ENCODE peak calls at places on chromosome 1, in seven cellular contexts. One of them, this sample, is unnamed.
A peak's percentile ranks its signal among the peaks of the same experiment; 100 is the strongest.

GRCh38 chr1:52152572-52152971 is 10.7 kb downstream of the ZFYVE9 start:
- DNase-seq in lung: no peak
- DNase-seq in cardiac muscle cell: no peak
- DNase-seq in WERI-Rb-1: no peak
- DNase-seq in brain microvascular endothelial cell: no peak
- DNase-seq in astrocyte: no peak
- DNase-seq in endodermal cell: no peak
- DNase-seq in this sample: no peak

GRCh38 chr1:231139125-231139649 is 22.7 kb upstream of the TRIM67 start:
- DNase-seq in WERI-Rb-1: no peak
- DNase-seq in cardiac muscle cell: no peak
- DNase-seq in endodermal cell: no peak
- DNase-seq in lung: no peak
- DNase-seq in astrocyte: peak; percentile 91
- DNase-seq in brain microvascular endothelial cell: peak; percentile 71
- DNase-seq in this sample: no peak

GRCh38 chr1:243982451-243983018 is 68.5 kb upstream of the ZBTB18 start:
- DNase-seq in cardiac muscle cell: no peak
- DNase-seq in astrocyte: no peak
- DNase-seq in lung: no peak
- DNase-seq in endodermal cell: peak; percentile 62
- DNase-seq in brain microvascular endothelial cell: no peak
- DNase-seq in WERI-Rb-1: no peak
- DNase-seq in this sample: no peak

GRCh38 chr1:21927531-21928237 is 9.4 kb downstream of the HSPG2 start:
- DNase-seq in cardiac muscle cell: no peak
- DNase-seq in WERI-Rb-1: no peak
- DNase-seq in astrocyte: no peak
- DNase-seq in endodermal cell: no peak
- DNase-seq in brain microvascular endothelial cell: no peak
- DNase-seq in lung: no peak
- DNase-seq in this sample: no peak

GRCh38 chr1:202664083-202664482 is 46.2 kb downstream of the SYT2 start:
- DNase-seq in cardiac muscle cell: no peak
- DNase-seq in brain microvascular endothelial cell: peak; percentile 22
- DNase-seq in lung: no peak
- DNase-seq in endodermal cell: no peak
- DNase-seq in WERI-Rb-1: no peak
- DNase-seq in astrocyte: no peak
- DNase-seq in this sample: no peak

GRCh38 chr1:198934901-198935301 is 296.1 kb downstream of the PTPRC start:
- DNase-seq in endodermal cell: no peak
- DNase-seq in lung: no peak
- DNase-seq in astrocyte: peak; percentile 59
- DNase-seq in brain microvascular endothelial cell: peak; percentile 43
- DNase-seq in WERI-Rb-1: no peak
- DNase-seq in cardiac muscle cell: no peak
- DNase-seq in this sample: no peak

GRCh38 chr1:116376734-116377096 is 3.7 kb downstream of the ATP1A1 start:
- DNase-seq in astrocyte: no peak
- DNase-seq in endodermal cell: no peak
- DNase-seq in lung: no peak
- DNase-seq in cardiac muscle cell: no peak
- DNase-seq in brain microvascular endothelial cell: no peak
- DNase-seq in WERI-Rb-1: no peak
- DNase-seq in this sample: no peak

GRCh38 chr1:160925652-160926241 is 28.9 kb downstream of the ITLN2 start:
- DNase-seq in endodermal cell: no peak
- DNase-seq in lung: no peak
- DNase-seq in cardiac muscle cell: no peak
- DNase-seq in astrocyte: no peak
- DNase-seq in WERI-Rb-1: no peak
- DNase-seq in brain microvascular endothelial cell: peak; percentile 20
- DNase-seq in this sample: no peak

DNA sequence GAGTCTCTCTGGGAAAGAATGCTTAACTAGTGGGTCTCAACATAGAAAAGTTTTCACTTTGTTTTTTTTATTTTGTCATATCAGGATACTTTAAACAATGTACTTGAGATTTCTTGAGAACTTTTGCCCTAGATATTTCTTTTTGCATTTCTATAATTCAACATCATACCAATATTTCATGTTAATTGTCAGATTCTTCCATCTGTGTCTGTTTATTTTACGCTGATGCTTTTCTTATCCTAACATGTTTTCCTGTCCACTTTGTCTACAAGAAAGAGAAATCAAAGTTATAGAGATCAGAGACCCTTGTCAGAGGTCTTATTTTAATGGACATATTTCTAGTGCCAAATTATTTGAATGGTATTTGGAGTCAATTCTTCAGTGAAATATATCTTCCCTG is 95.5 kb upstream of the B3GALT2 start:
- DNase-seq in astrocyte: no peak
- DNase-seq in endodermal cell: no peak
- DNase-seq in WERI-Rb-1: no peak
- DNase-seq in lung: no peak
- DNase-seq in cardiac muscle cell: no peak
- DNase-seq in brain microvascular endothelial cell: no peak
- DNase-seq in this sample: no peak
- TF ChIP-seq CTCF in astrocyte: no peak
- TF ChIP-seq CTCF in endodermal cell: no peak
- TF ChIP-seq CTCF in WERI-Rb-1: no peak
- TF ChIP-seq CTCF in lung: no peak
- TF ChIP-seq CTCF in cardiac muscle cell: no peak
- TF ChIP-seq CTCF in brain microvascular endothelial cell: no peak
- TF ChIP-seq CTCF in this sample: no peak

DNA sequence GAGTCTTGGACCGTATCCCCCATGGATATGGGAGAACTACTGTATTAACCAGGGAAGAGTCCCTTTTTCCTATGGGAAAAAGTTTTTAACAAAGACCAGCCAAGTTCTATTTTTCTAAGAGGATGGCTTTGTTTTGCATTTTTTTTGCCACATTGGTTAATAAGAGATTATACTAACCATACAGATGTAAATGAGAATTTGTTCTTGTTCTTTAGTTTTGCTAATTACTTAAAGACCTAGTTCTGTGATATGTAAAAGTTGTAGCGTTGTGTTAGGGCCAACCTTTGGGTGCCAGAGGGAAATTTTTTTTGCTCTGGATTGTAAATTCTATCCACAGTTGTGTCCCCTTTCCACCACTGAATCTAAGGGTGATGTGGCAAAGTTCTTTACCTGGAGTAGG is 2.8 kb downstream of the SOAT1 start:
- DNase-seq in WERI-Rb-1: no peak
- DNase-seq in cardiac muscle cell: no peak
- DNase-seq in endodermal cell: no peak
- DNase-seq in astrocyte: no peak
- DNase-seq in brain microvascular endothelial cell: no peak
- DNase-seq in lung: no peak
- DNase-seq in this sample: no peak
- H3K4me3 ChIP-seq in WERI-Rb-1: no peak overlapping the region
- H3K4me3 ChIP-seq in cardiac muscle cell: no peak overlapping the region
- H3K4me3 ChIP-seq in endodermal cell: no peak overlapping the region
- H3K4me3 ChIP-seq in astrocyte: no peak overlapping the region
- H3K4me3 ChIP-seq in brain microvascular endothelial cell: no peak overlapping the region
- H3K4me3 ChIP-seq in lung: no peak overlapping the region
- H3K4me3 ChIP-seq in this sample: no peak overlapping the region

GRCh38 chr1:19909392-19909791 is 14.0 kb downstream of the PLA2G2E start:
- DNase-seq in cardiac muscle cell: no peak
- DNase-seq in brain microvascular endothelial cell: no peak
- DNase-seq in lung: no peak
- DNase-seq in astrocyte: no peak
- DNase-seq in endodermal cell: no peak
- DNase-seq in WERI-Rb-1: no peak
- DNase-seq in this sample: no peak
- H3K36me3 ChIP-seq in cardiac muscle cell: peaks cover 33% of the 10 kb centered on the region
- H3K36me3 ChIP-seq in brain microvascular endothelial cell: peaks cover 58% of the 10 kb centered on the region
- H3K36me3 ChIP-seq in lung: peaks cover 46% of the 10 kb centered on the region
- H3K36me3 ChIP-seq in astrocyte: peaks cover 39% of the 10 kb centered on the region
- H3K36me3 ChIP-seq in endodermal cell: peaks cover 85% of the 10 kb centered on the region
- H3K36me3 ChIP-seq in WERI-Rb-1: peaks cover 97% of the 10 kb centered on the region
- H3K36me3 ChIP-seq in this sample: peaks cover 7% of the 10 kb centered on the region

DNA sequence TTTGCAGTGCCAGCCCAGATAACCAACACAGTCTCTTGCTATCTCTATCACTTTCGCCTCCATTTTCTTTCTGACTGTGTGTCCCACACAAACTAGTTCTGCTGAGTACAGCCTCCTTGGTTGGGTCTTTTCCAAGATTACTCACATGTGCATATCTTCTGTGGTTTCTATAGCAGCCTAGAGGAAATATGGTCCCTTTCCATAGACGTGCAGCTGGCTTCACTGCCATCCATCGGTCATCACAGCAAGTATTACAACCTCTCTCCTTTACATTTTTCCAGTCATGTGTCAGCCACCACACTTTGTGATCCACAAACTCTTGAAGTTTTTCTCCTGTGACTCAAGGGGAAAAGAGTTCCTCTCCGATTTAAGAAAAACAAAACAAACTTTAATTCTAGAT is 893.4 kb upstream of the ADGRL4 start:
- DNase-seq in endodermal cell: no peak
- DNase-seq in WERI-Rb-1: no peak
- DNase-seq in lung: no peak
- DNase-seq in astrocyte: peak; percentile 99
- DNase-seq in brain microvascular endothelial cell: peak; percentile 92
- DNase-seq in cardiac muscle cell: no peak
- DNase-seq in this sample: peak; percentile 52
- TF ChIP-seq CTCF in endodermal cell: no peak
- TF ChIP-seq CTCF in WERI-Rb-1: no peak
- TF ChIP-seq CTCF in lung: no peak
- TF ChIP-seq CTCF in astrocyte: no peak
- TF ChIP-seq CTCF in brain microvascular endothelial cell: peak; percentile 45
- TF ChIP-seq CTCF in cardiac muscle cell: peak; percentile 20
- TF ChIP-seq CTCF in this sample: no peak

GRCh38 chr1:11054181-11054580 is 5.6 kb downstream of the SRM start:
- DNase-seq in lung: no peak
- DNase-seq in astrocyte: no peak
- DNase-seq in brain microvascular endothelial cell: no peak
- DNase-seq in cardiac muscle cell: no peak
- DNase-seq in endodermal cell: no peak
- DNase-seq in WERI-Rb-1: no peak
- DNase-seq in this sample: no peak

GRCh38 chr1:11051781-11052510 is 4.9 kb upstream of the MASP2 start:
- DNase-seq in endodermal cell: no peak
- DNase-seq in brain microvascular endothelial cell: no peak
- DNase-seq in cardiac muscle cell: no peak
- DNase-seq in astrocyte: no peak
- DNase-seq in lung: no peak
- DNase-seq in WERI-Rb-1: peak; percentile 61
- DNase-seq in this sample: no peak

GRCh38 chr1:11054666-11055065 is 5.2 kb downstream of the SRM start:
- DNase-seq in endodermal cell: no peak
- DNase-seq in cardiac muscle cell: no peak
- DNase-seq in brain microvascular endothelial cell: no peak
- DNase-seq in lung: no peak
- DNase-seq in astrocyte: no peak
- DNase-seq in WERI-Rb-1: no peak
- DNase-seq in this sample: no peak

GRCh38 chr1:11053758-11054137 is 6.1 kb downstream of the SRM start:
- DNase-seq in astrocyte: no peak
- DNase-seq in lung: no peak
- DNase-seq in WERI-Rb-1: no peak
- DNase-seq in cardiac muscle cell: peak; percentile 74
- DNase-seq in endodermal cell: peak; percentile 90
- DNase-seq in brain microvascular endothelial cell: no peak
- DNase-seq in this sample: no peak

GRCh38 chr1:11052839-11053757 is 6.1 kb upstream of the MASP2 start:
- DNase-seq in astrocyte: no peak
- DNase-seq in endodermal cell: no peak
- DNase-seq in lung: no peak
- DNase-seq in cardiac muscle cell: no peak
- DNase-seq in brain microvascular endothelial cell: no peak
- DNase-seq in WERI-Rb-1: peak; percentile 71
- DNase-seq in this sample: no peak
- H3K4me3 ChIP-seq in astrocyte: no peak overlapping the region
- H3K4me3 ChIP-seq in endodermal cell: no peak overlapping the region
- H3K4me3 ChIP-seq in lung: no peak overlapping the region
- H3K4me3 ChIP-seq in cardiac muscle cell: no peak overlapping the region
- H3K4me3 ChIP-seq in brain microvascular endothelial cell: no peak overlapping the region
- H3K4me3 ChIP-seq in WERI-Rb-1: peak overlapping the region; percentile 38
- H3K4me3 ChIP-seq in this sample: no peak overlapping the region

GRCh38 chr1:151311589-151312331 is 15.5 kb downstream of the PI4KB start:
- DNase-seq in cardiac muscle cell: no peak
- DNase-seq in endodermal cell: no peak
- DNase-seq in lung: peak; percentile 81
- DNase-seq in WERI-Rb-1: no peak
- DNase-seq in brain microvascular endothelial cell: peak; percentile 100
- DNase-seq in astrocyte: peak; percentile 99
- DNase-seq in this sample: peak; percentile 99
- H3K36me3 ChIP-seq in cardiac muscle cell: peaks cover 26% of the 10 kb centered on the region
- H3K36me3 ChIP-seq in endodermal cell: peaks cover 71% of the 10 kb centered on the region
- H3K36me3 ChIP-seq in lung: peaks cover 50% of the 10 kb centered on the region
- H3K36me3 ChIP-seq in WERI-Rb-1: peaks cover 98% of the 10 kb centered on the region
- H3K36me3 ChIP-seq in brain microvascular endothelial cell: peaks cover 43% of the 10 kb centered on the region
- H3K36me3 ChIP-seq in astrocyte: peaks cover 37% of the 10 kb centered on the region
- H3K36me3 ChIP-seq in this sample: peaks cover 2% of the 10 kb centered on the region

DNA sequence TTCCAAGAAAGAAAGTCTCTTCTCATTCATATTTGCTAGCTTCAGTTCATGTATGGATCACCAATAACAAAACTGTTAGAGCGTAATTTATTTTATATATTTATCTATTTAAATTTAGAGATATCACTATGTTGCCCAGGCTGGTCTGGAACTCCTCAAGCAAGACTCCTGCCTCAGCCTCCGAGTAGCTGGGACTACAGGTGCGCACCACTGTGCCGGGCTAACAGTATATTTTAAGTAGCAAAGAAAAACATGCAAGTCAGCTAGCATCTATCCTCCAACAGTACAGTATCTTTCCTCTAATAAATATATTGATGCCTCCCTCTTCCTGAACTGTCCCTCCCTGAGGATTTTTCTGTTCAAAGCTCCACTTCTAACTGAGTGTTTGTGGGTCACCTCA is 21.5 kb downstream of the INPP5B start:
- DNase-seq in endodermal cell: no peak
- DNase-seq in cardiac muscle cell: no peak
- DNase-seq in brain microvascular endothelial cell: no peak
- DNase-seq in WERI-Rb-1: no peak
- DNase-seq in lung: no peak
- DNase-seq in astrocyte: no peak
- DNase-seq in this sample: no peak
- TF ChIP-seq CTCF in endodermal cell: no peak
- TF ChIP-seq CTCF in cardiac muscle cell: no peak
- TF ChIP-seq CTCF in brain microvascular endothelial cell: no peak
- TF ChIP-seq CTCF in WERI-Rb-1: no peak
- TF ChIP-seq CTCF in lung: no peak
- TF ChIP-seq CTCF in astrocyte: no peak
- TF ChIP-seq CTCF in this sample: no peak

GRCh38 chr1:67431869-67432578 is 1.8 kb upstream of the SERBP1 start:
- DNase-seq in cardiac muscle cell: no peak
- DNase-seq in endodermal cell: peak; percentile 59
- DNase-seq in lung: no peak
- DNase-seq in brain microvascular endothelial cell: no peak
- DNase-seq in WERI-Rb-1: peak; percentile 40
- DNase-seq in astrocyte: no peak
- DNase-seq in this sample: no peak
- H3K4me3 ChIP-seq in cardiac muscle cell: no peak overlapping the region
- H3K4me3 ChIP-seq in endodermal cell: peak overlapping the region; percentile 98
- H3K4me3 ChIP-seq in lung: no peak overlapping the region
- H3K4me3 ChIP-seq in brain microvascular endothelial cell: no peak overlapping the region
- H3K4me3 ChIP-seq in WERI-Rb-1: peak overlapping the region; percentile 70
- H3K4me3 ChIP-seq in astrocyte: no peak overlapping the region
- H3K4me3 ChIP-seq in this sample: no peak overlapping the region

GRCh38 chr1:226378071-226378470 is 29.8 kb downstream of the PARP1 start:
- DNase-seq in WERI-Rb-1: no peak
- DNase-seq in astrocyte: peak; percentile 31
- DNase-seq in lung: no peak
- DNase-seq in endodermal cell: no peak
- DNase-seq in brain microvascular endothelial cell: peak; percentile 11
- DNase-seq in cardiac muscle cell: no peak
- DNase-seq in this sample: no peak
- H3K36me3 ChIP-seq in WERI-Rb-1: peaks cover 21% of the 10 kb centered on the region
- H3K36me3 ChIP-seq in astrocyte: peaks cover 67% of the 10 kb centered on the region
- H3K36me3 ChIP-seq in lung: peaks cover 66% of the 10 kb centered on the region
- H3K36me3 ChIP-seq in endodermal cell: peaks cover 100% of the 10 kb centered on the region
- H3K36me3 ChIP-seq in brain microvascular endothelial cell: peaks cover 65% of the 10 kb centered on the region
- H3K36me3 ChIP-seq in cardiac muscle cell: peaks cover 96% of the 10 kb centered on the region
- H3K36me3 ChIP-seq in this sample: peaks cover 1% of the 10 kb centered on the region

GRCh38 chr1:65163193-65163805 is 15.3 kb downstream of the AK4 start:
- DNase-seq in endodermal cell: no peak
- DNase-seq in WERI-Rb-1: no peak
- DNase-seq in brain microvascular endothelial cell: no peak
- DNase-seq in lung: no peak
- DNase-seq in cardiac muscle cell: no peak
- DNase-seq in astrocyte: no peak
- DNase-seq in this sample: no peak
- TF ChIP-seq CTCF in endodermal cell: no peak
- TF ChIP-seq CTCF in WERI-Rb-1: no peak
- TF ChIP-seq CTCF in brain microvascular endothelial cell: no peak
- TF ChIP-seq CTCF in lung: no peak
- TF ChIP-seq CTCF in cardiac muscle cell: no peak
- TF ChIP-seq CTCF in astrocyte: no peak
- TF ChIP-seq CTCF in this sample: no peak